ENCODE peak calls at places on chromosome 14, in eight cellular contexts. D, E, A, C, X, B, Q and N are unnamed samples.
A peak's percentile ranks its signal among the peaks of the same experiment; 100 is the strongest.

GRCh38 chr14:53964249-53964648 is 7.6 kb upstream of the BMP4 start:
- DNase-seq in X (peak; percentile 53), A (no peak), C (no peak), E (no peak), B (no peak), D (no peak), Q (no peak), N (no peak)

GRCh38 chr14:32023540-32023939 is 53.6 kb upstream of the ARHGAP5 start:
- DNase-seq in Q (no peak), X (no peak), B (no peak), C (no peak), E (no peak), D (no peak), A (no peak), N (no peak)

GRCh38 chr14:54366726-54367707 is 29.8 kb upstream of the CDKN3 start:
- DNase-seq in C (no peak), X (peak; percentile 69), A (peak; percentile 51), B (no peak), Q (peak; percentile 64), E (no peak), D (peak; percentile 55), N (no peak)

GRCh38 chr14:96058606-96059200 is 19.5 kb downstream of the C14orf132 start:
- DNase-seq in X (no peak), Q (peak; percentile 55), E (no peak), A (no peak), D (no peak), C (no peak), B (no peak), N (no peak)

GRCh38 chr14:24064856-24065255 is 6.5 kb upstream of the CPNE6 start:
- DNase-seq in E (no peak), A (no peak), C (no peak), B (no peak), D (no peak), Q (no peak), X (no peak), N (no peak)

GRCh38 chr14:99534333-99534732 is 53.1 kb downstream of the CCNK start:
- DNase-seq in A (no peak), X (no peak), C (no peak), Q (no peak), E (no peak), B (no peak), D (no peak), N (no peak)

GRCh38 chr14:68623828-68624227 is 169.0 kb downstream of the ZFP36L1 start:
- DNase-seq in A (peak; percentile 20), B (no peak), Q (no peak), E (no peak), X (no peak), C (no peak), D (no peak), N (no peak)

GRCh38 chr14:88791629-88792571 is 853 bp downstream of the EML5 start:
- DNase-seq in X (no peak), Q (no peak), D (no peak), B (peak; percentile 54), E (no peak), C (no peak), A (peak; percentile 54), N (no peak)

GRCh38 chr14:68109132-68109531 is 289.6 kb downstream of the RAD51B start:
- DNase-seq in Q (no peak), B (no peak), D (peak; percentile 66), E (no peak), C (no peak), A (no peak), X (peak; percentile 63), N (no peak)

GRCh38 chr14:32075636-32076277 is 1.3 kb upstream of the ARHGAP5 start:
- DNase-seq in B (peak; percentile 73), E (no peak), A (no peak), D (peak; percentile 35), X (no peak), Q (no peak), C (no peak), N (peak; percentile 22)

GRCh38 chr14:64698899-64699298 is 5.3 kb upstream of the PLEKHG3 start:
- DNase-seq in X (no peak), A (no peak), E (no peak), Q (no peak), D (no peak), B (no peak), C (peak; percentile 66), N (no peak)

GRCh38 chr14:76760331-76761197 is 704 bp upstream of the VASH1 start:
- DNase-seq in Q (peak; percentile 84), D (no peak), X (no peak), E (no peak), A (no peak), C (no peak), B (no peak), N (no peak)

GRCh38 chr14:24080888-24081738 is 9.8 kb downstream of the CPNE6 start:
- DNase-seq in Q (no peak), E (no peak), B (peak; percentile 89), C (peak; percentile 31), X (peak; percentile 7), D (peak; percentile 12), A (peak; percentile 81), N (no peak)

GRCh38 chr14:34498684-34499412 is 36.8 kb upstream of the SPTSSA start:
- DNase-seq in E (no peak), B (no peak), D (peak; percentile 33), C (no peak), Q (no peak), A (no peak), X (peak; percentile 6), N (no peak)